ENCODE peak calls at places on chromosomes 2 and 18, in eight cellular contexts. One of them, this sample, is unnamed.

GRCh38 chr2:48270209-48270608 is 259.7 kb upstream of the STON1 start:
- DNase-seq in stimulated activated CD8-positive, alpha-beta memory T cell treated with anti-CD3 and anti-CD28 coated beads, Interleukin-4, amount 100 ng/mL, for 1 hour: no peak
- DNase-seq in PC-9: no peak
- DNase-seq in HFFc6: no peak
- DNase-seq in BJ: no peak
- DNase-seq in RKO: no peak
- DNase-seq in cardiac muscle cell: no peak
- DNase-seq in H9: no peak
- DNase-seq in this sample: no peak

GRCh38 chr2:135226961-135227360 is 174.9 kb downstream of the RAB3GAP1 start:
- DNase-seq in H9: no peak
- DNase-seq in stimulated activated CD8-positive, alpha-beta memory T cell treated with anti-CD3 and anti-CD28 coated beads, Interleukin-4, amount 100 ng/mL, for 1 hour: no peak
- DNase-seq in BJ: peak
- DNase-seq in RKO: no peak
- DNase-seq in HFFc6: peak
- DNase-seq in cardiac muscle cell: no peak
- DNase-seq in PC-9: no peak
- DNase-seq in this sample: no peak

GRCh38 chr2:12722445-12723316 is 5.9 kb downstream of the TRIB2 start:
- DNase-seq in PC-9: no peak
- DNase-seq in H9: no peak
- DNase-seq in RKO: no peak
- DNase-seq in HFFc6: no peak
- DNase-seq in cardiac muscle cell: no peak
- DNase-seq in stimulated activated CD8-positive, alpha-beta memory T cell treated with anti-CD3 and anti-CD28 coated beads, Interleukin-4, amount 100 ng/mL, for 1 hour: no peak
- DNase-seq in BJ: no peak
- DNase-seq in this sample: no peak

GRCh38 chr2:239871481-239872435 is 153.4 kb downstream of the NDUFA10 start:
- DNase-seq in cardiac muscle cell: no peak
- DNase-seq in HFFc6: no peak
- DNase-seq in RKO: no peak
- DNase-seq in H9: no peak
- DNase-seq in BJ: no peak
- DNase-seq in PC-9: no peak
- DNase-seq in stimulated activated CD8-positive, alpha-beta memory T cell treated with anti-CD3 and anti-CD28 coated beads, Interleukin-4, amount 100 ng/mL, for 1 hour: no peak
- DNase-seq in this sample: no peak

GRCh38 chr2:19256239-19256638 is 102.2 kb downstream of the OSR1 start:
- DNase-seq in stimulated activated CD8-positive, alpha-beta memory T cell treated with anti-CD3 and anti-CD28 coated beads, Interleukin-4, amount 100 ng/mL, for 1 hour: no peak
- DNase-seq in HFFc6: peak
- DNase-seq in H9: no peak
- DNase-seq in cardiac muscle cell: peak
- DNase-seq in PC-9: peak
- DNase-seq in BJ: peak
- DNase-seq in RKO: no peak
- DNase-seq in this sample: no peak

GRCh38 chr2:125227843-125228392 is 1202.8 kb downstream of the CNTNAP5 start:
- DNase-seq in stimulated activated CD8-positive, alpha-beta memory T cell treated with anti-CD3 and anti-CD28 coated beads, Interleukin-4, amount 100 ng/mL, for 1 hour: no peak
- DNase-seq in RKO: peak
- DNase-seq in HFFc6: no peak
- DNase-seq in H9: no peak
- DNase-seq in cardiac muscle cell: no peak
- DNase-seq in BJ: no peak
- DNase-seq in PC-9: no peak
- DNase-seq in this sample: no peak

GRCh38 chr2:59233448-59233847 is 992.3 kb upstream of the FANCL start:
- DNase-seq in RKO: no peak
- DNase-seq in BJ: no peak
- DNase-seq in HFFc6: no peak
- DNase-seq in H9: no peak
- DNase-seq in PC-9: no peak
- DNase-seq in cardiac muscle cell: no peak
- DNase-seq in stimulated activated CD8-positive, alpha-beta memory T cell treated with anti-CD3 and anti-CD28 coated beads, Interleukin-4, amount 100 ng/mL, for 1 hour: no peak
- DNase-seq in this sample: no peak

GRCh38 chr2:158841839-158842238 is 46.7 kb downstream of the DAPL1 start:
- DNase-seq in H9: no peak
- DNase-seq in PC-9: no peak
- DNase-seq in HFFc6: no peak
- DNase-seq in BJ: peak
- DNase-seq in stimulated activated CD8-positive, alpha-beta memory T cell treated with anti-CD3 and anti-CD28 coated beads, Interleukin-4, amount 100 ng/mL, for 1 hour: no peak
- DNase-seq in RKO: no peak
- DNase-seq in cardiac muscle cell: peak
- DNase-seq in this sample: no peak

GRCh38 chr2:130996658-130997057 is 96.6 kb downstream of the FAM168B start:
- DNase-seq in stimulated activated CD8-positive, alpha-beta memory T cell treated with anti-CD3 and anti-CD28 coated beads, Interleukin-4, amount 100 ng/mL, for 1 hour: no peak
- DNase-seq in RKO: no peak
- DNase-seq in cardiac muscle cell: no peak
- DNase-seq in PC-9: no peak
- DNase-seq in H9: no peak
- DNase-seq in HFFc6: no peak
- DNase-seq in BJ: no peak
- DNase-seq in this sample: no peak

GRCh38 chr2:164388511-164388910 is 232.8 kb downstream of the GRB14 start:
- DNase-seq in stimulated activated CD8-positive, alpha-beta memory T cell treated with anti-CD3 and anti-CD28 coated beads, Interleukin-4, amount 100 ng/mL, for 1 hour: no peak
- DNase-seq in H9: peak
- DNase-seq in HFFc6: peak
- DNase-seq in cardiac muscle cell: peak
- DNase-seq in BJ: peak
- DNase-seq in PC-9: peak
- DNase-seq in RKO: peak
- DNase-seq in this sample: no peak

GRCh38 chr18:21433436-21433835 is 167.1 kb downstream of the ESCO1 start:
- DNase-seq in BJ: no peak
- DNase-seq in stimulated activated CD8-positive, alpha-beta memory T cell treated with anti-CD3 and anti-CD28 coated beads, Interleukin-4, amount 100 ng/mL, for 1 hour: no peak
- DNase-seq in HFFc6: no peak
- DNase-seq in PC-9: no peak
- DNase-seq in H9: no peak
- DNase-seq in cardiac muscle cell: no peak
- DNase-seq in RKO: no peak
- DNase-seq in this sample: no peak

GRCh38 chr2:223464071-223464470 is 138.1 kb downstream of the SCG2 start:
- DNase-seq in cardiac muscle cell: peak
- DNase-seq in PC-9: no peak
- DNase-seq in HFFc6: no peak
- DNase-seq in BJ: no peak
- DNase-seq in stimulated activated CD8-positive, alpha-beta memory T cell treated with anti-CD3 and anti-CD28 coated beads, Interleukin-4, amount 100 ng/mL, for 1 hour: no peak
- DNase-seq in RKO: no peak
- DNase-seq in H9: no peak
- DNase-seq in this sample: no peak

GRCh38 chr2:15511686-15512085 is 49.4 kb downstream of the NBAS start:
- DNase-seq in RKO: no peak
- DNase-seq in H9: no peak
- DNase-seq in BJ: no peak
- DNase-seq in HFFc6: no peak
- DNase-seq in cardiac muscle cell: no peak
- DNase-seq in stimulated activated CD8-positive, alpha-beta memory T cell treated with anti-CD3 and anti-CD28 coated beads, Interleukin-4, amount 100 ng/mL, for 1 hour: no peak
- DNase-seq in PC-9: no peak
- DNase-seq in this sample: no peak

GRCh38 chr2:12504443-12504842 is 212.3 kb upstream of the TRIB2 start:
- DNase-seq in HFFc6: peak
- DNase-seq in RKO: no peak
- DNase-seq in BJ: no peak
- DNase-seq in cardiac muscle cell: no peak
- DNase-seq in stimulated activated CD8-positive, alpha-beta memory T cell treated with anti-CD3 and anti-CD28 coated beads, Interleukin-4, amount 100 ng/mL, for 1 hour: no peak
- DNase-seq in H9: no peak
- DNase-seq in PC-9: no peak
- DNase-seq in this sample: no peak

GRCh38 chr2:237448171-237448570 is 34.2 kb upstream of the COL6A3 start:
- DNase-seq in H9: no peak
- DNase-seq in PC-9: no peak
- DNase-seq in cardiac muscle cell: no peak
- DNase-seq in RKO: no peak
- DNase-seq in stimulated activated CD8-positive, alpha-beta memory T cell treated with anti-CD3 and anti-CD28 coated beads, Interleukin-4, amount 100 ng/mL, for 1 hour: no peak
- DNase-seq in BJ: no peak
- DNase-seq in HFFc6: no peak
- DNase-seq in this sample: no peak

This sample was measured in ovary.